ENCODE peak calls at places on chromosomes 16 and 17, in eight cellular contexts. One of them, this sample, is unnamed.

GRCh38 chr17:61397086-61397842 is 2.4 kb upstream of the TBX2 start:
- DNase-seq in NCI-H460: no peak
- DNase-seq in naive thymus-derived CD4-positive, alpha-beta T cell: no peak
- DNase-seq in erythroblast: no peak
- DNase-seq in NCI-H2081: no peak
- DNase-seq in NCI-H226: no peak
- DNase-seq in adipocyte: peak
- DNase-seq in activated T-cell treated with anti-CD3 and anti-CD28 coated beads, Interleukin-2, amount 50 U/mL, for 48 hours: no peak
- DNase-seq in this sample: no peak

GRCh38 chr17:40362696-40363479 is 1.6 kb downstream of the GJD3 start:
- DNase-seq in NCI-H460: peak
- DNase-seq in naive thymus-derived CD4-positive, alpha-beta T cell: peak
- DNase-seq in erythroblast: peak
- DNase-seq in NCI-H2081: peak
- DNase-seq in NCI-H226: peak
- DNase-seq in adipocyte: peak
- DNase-seq in activated T-cell treated with anti-CD3 and anti-CD28 coated beads, Interleukin-2, amount 50 U/mL, for 48 hours: peak
- DNase-seq in this sample: peak

GRCh38 chr17:9095390-9095789 is 74.1 kb downstream of the NTN1 start:
- DNase-seq in NCI-H460: no peak
- DNase-seq in naive thymus-derived CD4-positive, alpha-beta T cell: no peak
- DNase-seq in erythroblast: no peak
- DNase-seq in NCI-H2081: no peak
- DNase-seq in NCI-H226: no peak
- DNase-seq in adipocyte: peak
- DNase-seq in activated T-cell treated with anti-CD3 and anti-CD28 coated beads, Interleukin-2, amount 50 U/mL, for 48 hours: no peak
- DNase-seq in this sample: no peak

GRCh38 chr17:10798332-10798749 is 5.6 kb downstream of the TMEM238L start:
- DNase-seq in NCI-H460: no peak
- DNase-seq in naive thymus-derived CD4-positive, alpha-beta T cell: no peak
- DNase-seq in erythroblast: no peak
- DNase-seq in NCI-H2081: no peak
- DNase-seq in NCI-H226: no peak
- DNase-seq in adipocyte: no peak
- DNase-seq in activated T-cell treated with anti-CD3 and anti-CD28 coated beads, Interleukin-2, amount 50 U/mL, for 48 hours: no peak
- DNase-seq in this sample: no peak

GRCh38 chr17:60601443-60602384 is 1.7 kb downstream of the PPM1D start:
- DNase-seq in NCI-H460: peak
- DNase-seq in naive thymus-derived CD4-positive, alpha-beta T cell: peak
- DNase-seq in erythroblast: peak
- DNase-seq in NCI-H2081: peak
- DNase-seq in NCI-H226: peak
- DNase-seq in adipocyte: peak
- DNase-seq in activated T-cell treated with anti-CD3 and anti-CD28 coated beads, Interleukin-2, amount 50 U/mL, for 48 hours: peak
- DNase-seq in this sample: peak

GRCh38 chr17:78258323-78259229 is 27.1 kb downstream of the TMEM235 start:
- DNase-seq in NCI-H460: no peak
- DNase-seq in naive thymus-derived CD4-positive, alpha-beta T cell: peak
- DNase-seq in erythroblast: peak
- DNase-seq in NCI-H2081: peak
- DNase-seq in NCI-H226: peak
- DNase-seq in adipocyte: no peak
- DNase-seq in activated T-cell treated with anti-CD3 and anti-CD28 coated beads, Interleukin-2, amount 50 U/mL, for 48 hours: peak
- DNase-seq in this sample: peak

GRCh38 chr17:34730816-34731215 is 151.4 kb downstream of the TMEM132E start:
- DNase-seq in NCI-H460: no peak
- DNase-seq in naive thymus-derived CD4-positive, alpha-beta T cell: no peak
- DNase-seq in erythroblast: no peak
- DNase-seq in NCI-H2081: no peak
- DNase-seq in NCI-H226: no peak
- DNase-seq in adipocyte: no peak
- DNase-seq in activated T-cell treated with anti-CD3 and anti-CD28 coated beads, Interleukin-2, amount 50 U/mL, for 48 hours: no peak
- DNase-seq in this sample: no peak

GRCh38 chr16:89828199-89828869 is at the start of gene SPIRE2:
- DNase-seq in NCI-H460: peak
- DNase-seq in naive thymus-derived CD4-positive, alpha-beta T cell: peak
- DNase-seq in erythroblast: peak
- DNase-seq in NCI-H2081: peak
- DNase-seq in NCI-H226: peak
- DNase-seq in adipocyte: peak
- DNase-seq in activated T-cell treated with anti-CD3 and anti-CD28 coated beads, Interleukin-2, amount 50 U/mL, for 48 hours: peak
- DNase-seq in this sample: peak

GRCh38 chr16:610513-611381 is 20.0 kb upstream of the WFIKKN1 start:
- DNase-seq in NCI-H460: no peak
- DNase-seq in naive thymus-derived CD4-positive, alpha-beta T cell: peak
- DNase-seq in erythroblast: peak
- DNase-seq in NCI-H2081: no peak
- DNase-seq in NCI-H226: no peak
- DNase-seq in adipocyte: peak
- DNase-seq in activated T-cell treated with anti-CD3 and anti-CD28 coated beads, Interleukin-2, amount 50 U/mL, for 48 hours: peak
- DNase-seq in this sample: peak

This sample was measured in stimulated activated naive CD8-positive, alpha-beta T cell treated with anti-CD3 and anti-CD28 coated beads, Interleukin-15, Interleukin-2, amounts not matched to agents 100 U/mL and 50 U/mL, for 24 hours.